ENCODE peak calls at places on chromosomes 11 and 22, in eight cellular contexts. O is neural progenitor cell, G is psoas muscle, D is body of pancreas, A is pancreas, R is tibial nerve, M is ascending aorta, C is heart left ventricle. I is an unnamed sample.

GRCh38 chr11:1157645-1158591 is at the start of gene MUC5AC:
- DNase-seq in O (no peak), A (no peak), R (no peak), C (no peak), M (no peak), G (peak; percentile 38), D (no peak), I (no peak)

GRCh38 chr22:45265546-45265945 is 19.2 kb upstream of the UPK3A start:
- DNase-seq in A (no peak), G (no peak), R (no peak), D (no peak), O (no peak), M (no peak), C (no peak), I (no peak)

GRCh38 chr11:77779935-77780334 is 40.6 kb downstream of the RSF1 start:
- DNase-seq in G (no peak), D (no peak), R (no peak), O (peak; percentile 47), A (no peak), M (no peak), C (no peak), I (no peak)

GRCh38 chr11:60914620-60915249 is 777 bp downstream of the TMEM109 start:
- DNase-seq in A (no peak), M (no peak), G (peak; percentile 79), D (peak; percentile 38), R (no peak), O (peak; percentile 60), C (no peak), I (no peak)

GRCh38 chr22:32804036-32804435 is 2.5 kb downstream of the TIMP3 start:
- DNase-seq in G (no peak), C (no peak), D (no peak), A (no peak), R (no peak), O (no peak), M (no peak), I (no peak)

GRCh38 chr11:90229791-90230190 is 6.9 kb upstream of the CHORDC1 start:
- DNase-seq in D (no peak), M (no peak), A (no peak), R (no peak), O (no peak), G (no peak), C (no peak), I (no peak)

GRCh38 chr11:126282361-126282741 is 542 bp upstream of the TIRAP start:
- DNase-seq in A (peak; percentile 34), M (no peak), C (peak; percentile 47), D (peak; percentile 55), O (peak; percentile 62), R (no peak), G (peak; percentile 74), I (peak; percentile 50)

GRCh38 chr11:133586903-133587517 is 54.7 kb upstream of the OPCML start:
- DNase-seq in D (no peak), O (no peak), A (no peak), G (no peak), R (no peak), M (no peak), C (no peak), I (no peak)

GRCh38 chr22:42561856-42562255 is 8.1 kb downstream of the SERHL2 start:
- DNase-seq in R (no peak), C (no peak), M (no peak), G (no peak), O (no peak), A (no peak), D (no peak), I (no peak)

GRCh38 chr11:85740464-85741400 is 54.7 kb upstream of the CCDC89 start:
- DNase-seq in R (no peak), O (peak; percentile 43), D (no peak), C (no peak), A (no peak), M (no peak), G (no peak), I (no peak)

GRCh38 chr11:84468255-84468654 is 1158.9 kb downstream of the DLG2 start:
- DNase-seq in O (peak; percentile 77), G (no peak), D (no peak), R (no peak), M (no peak), A (no peak), C (no peak), I (no peak)

GRCh38 chr22:28369849-28370248 is 309.8 kb downstream of the TTC28 start:
- DNase-seq in A (no peak), R (no peak), O (no peak), C (no peak), D (no peak), G (no peak), M (no peak), I (no peak)

GRCh38 chr11:72969894-72970335 is 155.7 kb downstream of the ATG16L2 start:
- DNase-seq in M (no peak), R (no peak), C (no peak), G (no peak), A (no peak), O (no peak), D (no peak), I (no peak)

GRCh38 chr22:26893034-26893710 is 235.8 kb downstream of the MIAT start:
- DNase-seq in C (no peak), R (no peak), A (no peak), M (no peak), O (peak; percentile 20), D (no peak), G (no peak), I (no peak)

GRCh38 chr22:46036558-46037408 is 59.8 kb upstream of the WNT7B start:
- DNase-seq in A (peak; percentile 62), R (no peak), G (no peak), C (peak; percentile 36), D (peak; percentile 69), M (peak; percentile 69), O (peak; percentile 61), I (peak; percentile 76)

GRCh38 chr22:50536231-50536630 is 6.4 kb upstream of the TYMP start:
- DNase-seq in C (no peak), O (no peak), G (no peak), M (no peak), A (no peak), R (no peak), D (no peak), I (no peak)
- H3K4me1 ChIP-seq in C (peaks cover 3% of the 10 kb centered on the region), O (peaks cover 7% of the 10 kb centered on the region), G (peaks cover 14% of the 10 kb centered on the region), M (peaks cover 17% of the 10 kb centered on the region), A (peaks cover 34% of the 10 kb centered on the region), R (no peaks in the 10 kb centered on the region), D (peaks cover 29% of the 10 kb centered on the region), I (no peaks in the 10 kb centered on the region)

GRCh38 chr11:112961751-112962747 is 829 bp downstream of the NCAM1 start:
- DNase-seq in D (no peak), C (peak; percentile 29), O (peak; percentile 69), M (peak; percentile 63), A (no peak), R (no peak), G (peak; percentile 50), I (peak; percentile 75)
- H3K4me3 ChIP-seq in D (peak overlapping the region; percentile 13), C (peak overlapping the region; percentile 61), O (peak overlapping the region; percentile 82), M (peak overlapping the region; percentile 79), A (peak overlapping the region; percentile 21), R (peak overlapping the region; percentile 52), G (peak overlapping the region; percentile 65), I (peak overlapping the region; percentile 87)

GRCh38 chr11:10511046-10511711 is 29.8 kb downstream of the RNF141 start:
- DNase-seq in A (no peak), G (no peak), R (no peak), C (no peak), D (no peak), M (no peak), O (peak; percentile 84), I (no peak)
- TF ChIP-seq CTCF in A (no peak), G (no peak), R (no peak), C (no peak), D (no peak), M (no peak), O (no peak), I (no peak)

GRCh38 chr11:64855596-64856304 is 11.3 kb upstream of the CDC42BPG start:
- DNase-seq in M (no peak), D (no peak), G (no peak), A (no peak), O (no peak), C (no peak), R (no peak), I (no peak)
- H3K4me1 ChIP-seq in M (peaks cover 57% of the 10 kb centered on the region), D (peaks cover 33% of the 10 kb centered on the region), G (peaks cover 96% of the 10 kb centered on the region), A (peaks cover 18% of the 10 kb centered on the region), O (no peaks in the 10 kb centered on the region), C (peaks cover 46% of the 10 kb centered on the region), R (no peaks in the 10 kb centered on the region), I (peaks cover 19% of the 10 kb centered on the region)

GRCh38 chr11:27443746-27444465 is 28.7 kb downstream of the LGR4 start:
- DNase-seq in M (no peak), D (no peak), O (peak; percentile 90), C (no peak), A (no peak), G (no peak), R (no peak), I (no peak)
- H3K4me3 ChIP-seq in M (no peak overlapping the region), D (no peak overlapping the region), O (peak overlapping the region; percentile 45), C (no peak overlapping the region), A (no peak overlapping the region), G (no peak overlapping the region), R (no peak overlapping the region), I (no peak overlapping the region)

DNA sequence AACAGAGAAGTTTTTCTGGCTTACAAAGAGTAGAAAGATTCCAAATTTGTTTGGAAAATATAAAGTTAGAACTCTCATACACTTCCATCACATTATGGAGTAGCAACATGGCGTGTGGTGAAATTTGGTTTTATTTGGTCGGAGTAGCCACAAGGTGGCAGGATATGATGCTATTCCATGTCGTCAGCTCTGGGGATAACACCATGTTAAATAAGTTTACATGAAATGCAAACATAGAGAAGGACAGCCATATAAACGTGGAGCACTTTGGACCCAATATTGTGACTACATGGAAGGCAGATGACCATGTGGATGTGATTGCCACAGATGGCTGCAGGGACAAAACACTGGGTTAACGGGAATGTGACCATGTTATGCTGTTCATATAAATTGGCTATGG is 21.1 kb downstream of the OR5M11 start:
- DNase-seq in O (peak; percentile 24), R (no peak), C (no peak), D (no peak), G (no peak), M (no peak), A (no peak), I (no peak)
- TF ChIP-seq CTCF in O (peak; percentile 61), R (no peak), C (no peak), D (no peak), G (no peak), M (no peak), A (no peak), I (no peak)

DNA sequence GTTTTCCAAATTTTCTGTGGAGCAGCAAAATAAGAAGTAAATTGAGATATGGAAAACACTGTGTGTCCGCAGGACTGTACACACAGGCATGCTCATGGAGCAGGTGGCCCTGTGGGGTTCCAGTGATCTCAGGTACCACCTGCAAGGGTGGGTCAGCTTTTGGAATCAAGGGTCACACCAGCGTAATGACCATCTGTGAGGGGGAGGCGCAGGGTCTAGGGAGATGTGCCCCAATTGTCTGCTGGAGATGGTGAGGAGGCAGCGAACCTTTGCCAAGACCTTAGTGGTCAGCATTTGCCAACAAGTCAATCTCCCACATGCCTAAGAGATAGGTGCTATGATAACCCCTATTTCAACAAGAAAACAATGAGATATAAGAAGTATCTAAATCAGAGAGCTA is 49.4 kb downstream of the SHANK2 start:
- DNase-seq in R (no peak), M (no peak), G (peak; percentile 20), C (no peak), D (no peak), O (no peak), A (no peak), I (no peak)
- H3K4me1 ChIP-seq in R (no peaks in the 10 kb centered on the region), M (no peaks in the 10 kb centered on the region), G (no peaks in the 10 kb centered on the region), C (no peaks in the 10 kb centered on the region), D (peaks cover 21% of the 10 kb centered on the region), O (peaks cover 10% of the 10 kb centered on the region), A (no peaks in the 10 kb centered on the region), I (no peaks in the 10 kb centered on the region)

I was measured in BE2C.